ENCODE peak calls at places on chromosomes 1 and 21, in eight cellular contexts. One of them, this sample, is unnamed.

GRCh38 chr1:205317311-205317917 is 4.1 kb downstream of the NUAK2 start:
- DNase-seq in skeletal muscle cell: no peak
- DNase-seq in stimulated activated CD8-positive, alpha-beta memory T cell treated with anti-CD3 and anti-CD28 coated beads, Interleukin-4, amount 100 ng/mL, for 1 hour: no peak
- DNase-seq in breast epithelium: peak
- DNase-seq in activated naive CD8-positive, alpha-beta T cell treated with anti-CD3 and anti-CD28 coated beads, Interleukin-2, amount 10 ng/mL, durations not matched to agents 7 days and 5 days: no peak
- DNase-seq in A673: no peak
- DNase-seq in myocyte: peak
- DNase-seq in kidney tubule cell: peak
- DNase-seq in this sample: peak

GRCh38 chr21:44939532-44940115 is at the start of gene SLX9:
- DNase-seq in skeletal muscle cell: no peak
- DNase-seq in stimulated activated CD8-positive, alpha-beta memory T cell treated with anti-CD3 and anti-CD28 coated beads, Interleukin-4, amount 100 ng/mL, for 1 hour: peak
- DNase-seq in breast epithelium: peak
- DNase-seq in activated naive CD8-positive, alpha-beta T cell treated with anti-CD3 and anti-CD28 coated beads, Interleukin-2, amount 10 ng/mL, durations not matched to agents 7 days and 5 days: peak
- DNase-seq in A673: peak
- DNase-seq in myocyte: peak
- DNase-seq in kidney tubule cell: peak
- DNase-seq in this sample: peak

GRCh38 chr1:179747611-179748010 is 4.5 kb downstream of the FAM163A start:
- DNase-seq in skeletal muscle cell: no peak
- DNase-seq in stimulated activated CD8-positive, alpha-beta memory T cell treated with anti-CD3 and anti-CD28 coated beads, Interleukin-4, amount 100 ng/mL, for 1 hour: no peak
- DNase-seq in breast epithelium: no peak
- DNase-seq in activated naive CD8-positive, alpha-beta T cell treated with anti-CD3 and anti-CD28 coated beads, Interleukin-2, amount 10 ng/mL, durations not matched to agents 7 days and 5 days: no peak
- DNase-seq in A673: no peak
- DNase-seq in myocyte: no peak
- DNase-seq in kidney tubule cell: no peak
- DNase-seq in this sample: no peak

GRCh38 chr1:13583964-13584791 is 546 bp downstream of the PDPN start:
- DNase-seq in skeletal muscle cell: no peak
- DNase-seq in stimulated activated CD8-positive, alpha-beta memory T cell treated with anti-CD3 and anti-CD28 coated beads, Interleukin-4, amount 100 ng/mL, for 1 hour: no peak
- DNase-seq in breast epithelium: peak
- DNase-seq in activated naive CD8-positive, alpha-beta T cell treated with anti-CD3 and anti-CD28 coated beads, Interleukin-2, amount 10 ng/mL, durations not matched to agents 7 days and 5 days: no peak
- DNase-seq in A673: peak
- DNase-seq in myocyte: no peak
- DNase-seq in kidney tubule cell: no peak
- DNase-seq in this sample: no peak

GRCh38 chr1:245177071-245177900 is 22.5 kb downstream of the KIF26B start:
- DNase-seq in skeletal muscle cell: no peak
- DNase-seq in stimulated activated CD8-positive, alpha-beta memory T cell treated with anti-CD3 and anti-CD28 coated beads, Interleukin-4, amount 100 ng/mL, for 1 hour: no peak
- DNase-seq in breast epithelium: no peak
- DNase-seq in activated naive CD8-positive, alpha-beta T cell treated with anti-CD3 and anti-CD28 coated beads, Interleukin-2, amount 10 ng/mL, durations not matched to agents 7 days and 5 days: no peak
- DNase-seq in A673: no peak
- DNase-seq in myocyte: no peak
- DNase-seq in kidney tubule cell: peak
- DNase-seq in this sample: peak

GRCh38 chr1:201282216-201282615 is 1.1 kb upstream of the PKP1 start:
- DNase-seq in skeletal muscle cell: no peak
- DNase-seq in stimulated activated CD8-positive, alpha-beta memory T cell treated with anti-CD3 and anti-CD28 coated beads, Interleukin-4, amount 100 ng/mL, for 1 hour: no peak
- DNase-seq in breast epithelium: no peak
- DNase-seq in activated naive CD8-positive, alpha-beta T cell treated with anti-CD3 and anti-CD28 coated beads, Interleukin-2, amount 10 ng/mL, durations not matched to agents 7 days and 5 days: no peak
- DNase-seq in A673: no peak
- DNase-seq in myocyte: no peak
- DNase-seq in kidney tubule cell: no peak
- DNase-seq in this sample: no peak

GRCh38 chr1:67674260-67675011 is 10.6 kb upstream of the GADD45A start:
- DNase-seq in skeletal muscle cell: peak
- DNase-seq in stimulated activated CD8-positive, alpha-beta memory T cell treated with anti-CD3 and anti-CD28 coated beads, Interleukin-4, amount 100 ng/mL, for 1 hour: no peak
- DNase-seq in breast epithelium: peak
- DNase-seq in activated naive CD8-positive, alpha-beta T cell treated with anti-CD3 and anti-CD28 coated beads, Interleukin-2, amount 10 ng/mL, durations not matched to agents 7 days and 5 days: peak
- DNase-seq in A673: peak
- DNase-seq in myocyte: peak
- DNase-seq in kidney tubule cell: no peak
- DNase-seq in this sample: peak

GRCh38 chr1:240474133-240474614 is 137.8 kb downstream of the GREM2 start:
- DNase-seq in skeletal muscle cell: peak
- DNase-seq in stimulated activated CD8-positive, alpha-beta memory T cell treated with anti-CD3 and anti-CD28 coated beads, Interleukin-4, amount 100 ng/mL, for 1 hour: no peak
- DNase-seq in breast epithelium: no peak
- DNase-seq in activated naive CD8-positive, alpha-beta T cell treated with anti-CD3 and anti-CD28 coated beads, Interleukin-2, amount 10 ng/mL, durations not matched to agents 7 days and 5 days: no peak
- DNase-seq in A673: no peak
- DNase-seq in myocyte: peak
- DNase-seq in kidney tubule cell: peak
- DNase-seq in this sample: peak

GRCh38 chr1:231663211-231663792 is 36.7 kb downstream of the DISC1 start:
- DNase-seq in skeletal muscle cell: peak
- DNase-seq in stimulated activated CD8-positive, alpha-beta memory T cell treated with anti-CD3 and anti-CD28 coated beads, Interleukin-4, amount 100 ng/mL, for 1 hour: no peak
- DNase-seq in breast epithelium: no peak
- DNase-seq in activated naive CD8-positive, alpha-beta T cell treated with anti-CD3 and anti-CD28 coated beads, Interleukin-2, amount 10 ng/mL, durations not matched to agents 7 days and 5 days: no peak
- DNase-seq in A673: no peak
- DNase-seq in myocyte: no peak
- DNase-seq in kidney tubule cell: no peak
- DNase-seq in this sample: peak

GRCh38 chr1:95007687-95008086 is 65.1 kb downstream of the ALG14 start:
- DNase-seq in skeletal muscle cell: no peak
- DNase-seq in stimulated activated CD8-positive, alpha-beta memory T cell treated with anti-CD3 and anti-CD28 coated beads, Interleukin-4, amount 100 ng/mL, for 1 hour: no peak
- DNase-seq in breast epithelium: no peak
- DNase-seq in activated naive CD8-positive, alpha-beta T cell treated with anti-CD3 and anti-CD28 coated beads, Interleukin-2, amount 10 ng/mL, durations not matched to agents 7 days and 5 days: no peak
- DNase-seq in A673: no peak
- DNase-seq in myocyte: no peak
- DNase-seq in kidney tubule cell: no peak
- DNase-seq in this sample: no peak

GRCh38 chr1:181033799-181034391 is at the start of gene MR1:
- DNase-seq in skeletal muscle cell: no peak
- DNase-seq in stimulated activated CD8-positive, alpha-beta memory T cell treated with anti-CD3 and anti-CD28 coated beads, Interleukin-4, amount 100 ng/mL, for 1 hour: no peak
- DNase-seq in breast epithelium: no peak
- DNase-seq in activated naive CD8-positive, alpha-beta T cell treated with anti-CD3 and anti-CD28 coated beads, Interleukin-2, amount 10 ng/mL, durations not matched to agents 7 days and 5 days: no peak
- DNase-seq in A673: peak
- DNase-seq in myocyte: peak
- DNase-seq in kidney tubule cell: peak
- DNase-seq in this sample: peak

GRCh38 chr1:45493116-45493697 is 2.2 kb upstream of the TESK2 start:
- DNase-seq in skeletal muscle cell: no peak
- DNase-seq in stimulated activated CD8-positive, alpha-beta memory T cell treated with anti-CD3 and anti-CD28 coated beads, Interleukin-4, amount 100 ng/mL, for 1 hour: no peak
- DNase-seq in breast epithelium: no peak
- DNase-seq in activated naive CD8-positive, alpha-beta T cell treated with anti-CD3 and anti-CD28 coated beads, Interleukin-2, amount 10 ng/mL, durations not matched to agents 7 days and 5 days: no peak
- DNase-seq in A673: peak
- DNase-seq in myocyte: peak
- DNase-seq in kidney tubule cell: peak
- DNase-seq in this sample: peak

GRCh38 chr1:40665335-40666171 is at the start of gene RIMS3:
- DNase-seq in skeletal muscle cell: no peak
- DNase-seq in stimulated activated CD8-positive, alpha-beta memory T cell treated with anti-CD3 and anti-CD28 coated beads, Interleukin-4, amount 100 ng/mL, for 1 hour: peak
- DNase-seq in breast epithelium: peak
- DNase-seq in activated naive CD8-positive, alpha-beta T cell treated with anti-CD3 and anti-CD28 coated beads, Interleukin-2, amount 10 ng/mL, durations not matched to agents 7 days and 5 days: peak
- DNase-seq in A673: peak
- DNase-seq in myocyte: peak
- DNase-seq in kidney tubule cell: peak
- DNase-seq in this sample: peak

GRCh38 chr21:41932576-41933258 is 21.1 kb downstream of the C2CD2 start:
- DNase-seq in skeletal muscle cell: no peak
- DNase-seq in stimulated activated CD8-positive, alpha-beta memory T cell treated with anti-CD3 and anti-CD28 coated beads, Interleukin-4, amount 100 ng/mL, for 1 hour: no peak
- DNase-seq in breast epithelium: no peak
- DNase-seq in activated naive CD8-positive, alpha-beta T cell treated with anti-CD3 and anti-CD28 coated beads, Interleukin-2, amount 10 ng/mL, durations not matched to agents 7 days and 5 days: no peak
- DNase-seq in A673: no peak
- DNase-seq in myocyte: peak
- DNase-seq in kidney tubule cell: peak
- DNase-seq in this sample: peak

GRCh38 chr1:172325562-172325961 is 94.9 kb upstream of the C1orf105 start:
- DNase-seq in skeletal muscle cell: no peak
- DNase-seq in stimulated activated CD8-positive, alpha-beta memory T cell treated with anti-CD3 and anti-CD28 coated beads, Interleukin-4, amount 100 ng/mL, for 1 hour: no peak
- DNase-seq in breast epithelium: no peak
- DNase-seq in activated naive CD8-positive, alpha-beta T cell treated with anti-CD3 and anti-CD28 coated beads, Interleukin-2, amount 10 ng/mL, durations not matched to agents 7 days and 5 days: no peak
- DNase-seq in A673: no peak
- DNase-seq in myocyte: no peak
- DNase-seq in kidney tubule cell: peak
- DNase-seq in this sample: peak

GRCh38 chr1:218374401-218374848 is 29.3 kb downstream of the TGFB2 start:
- DNase-seq in skeletal muscle cell: no peak
- DNase-seq in stimulated activated CD8-positive, alpha-beta memory T cell treated with anti-CD3 and anti-CD28 coated beads, Interleukin-4, amount 100 ng/mL, for 1 hour: no peak
- DNase-seq in breast epithelium: no peak
- DNase-seq in activated naive CD8-positive, alpha-beta T cell treated with anti-CD3 and anti-CD28 coated beads, Interleukin-2, amount 10 ng/mL, durations not matched to agents 7 days and 5 days: no peak
- DNase-seq in A673: no peak
- DNase-seq in myocyte: peak
- DNase-seq in kidney tubule cell: no peak
- DNase-seq in this sample: no peak

GRCh38 chr1:52963101-52963500 is 36.0 kb downstream of the SCP2 start:
- DNase-seq in skeletal muscle cell: no peak
- DNase-seq in stimulated activated CD8-positive, alpha-beta memory T cell treated with anti-CD3 and anti-CD28 coated beads, Interleukin-4, amount 100 ng/mL, for 1 hour: no peak
- DNase-seq in breast epithelium: no peak
- DNase-seq in activated naive CD8-positive, alpha-beta T cell treated with anti-CD3 and anti-CD28 coated beads, Interleukin-2, amount 10 ng/mL, durations not matched to agents 7 days and 5 days: no peak
- DNase-seq in A673: no peak
- DNase-seq in myocyte: no peak
- DNase-seq in kidney tubule cell: no peak
- DNase-seq in this sample: no peak

GRCh38 chr1:216461466-216461865 is 38.2 kb upstream of the USH2A start:
- DNase-seq in skeletal muscle cell: peak
- DNase-seq in stimulated activated CD8-positive, alpha-beta memory T cell treated with anti-CD3 and anti-CD28 coated beads, Interleukin-4, amount 100 ng/mL, for 1 hour: no peak
- DNase-seq in breast epithelium: no peak
- DNase-seq in activated naive CD8-positive, alpha-beta T cell treated with anti-CD3 and anti-CD28 coated beads, Interleukin-2, amount 10 ng/mL, durations not matched to agents 7 days and 5 days: no peak
- DNase-seq in A673: peak
- DNase-seq in myocyte: no peak
- DNase-seq in kidney tubule cell: no peak
- DNase-seq in this sample: no peak